ENCODE peak calls at places on chromosomes 3 and 15, in eight cellular contexts. C, Q, R, X, M, A, U and F are unnamed samples.

GRCh38 chr3:50189274-50189673 is 2.1 kb upstream of the GNAT1 start:
- DNase-seq in C (peak), M (peak), R (peak), X (peak), U (peak), Q (peak), A (peak), F (peak)

GRCh38 chr15:76973362-76973743 is 21.6 kb upstream of the PSTPIP1 start:
- DNase-seq in Q (no peak), C (no peak), R (no peak), U (no peak), A (peak), X (peak), M (no peak), F (peak)

GRCh38 chr3:50008931-50009330 is 69.0 kb downstream of the RBM6 start:
- DNase-seq in M (no peak), A (peak), C (no peak), X (no peak), U (no peak), R (no peak), Q (no peak), F (peak)

GRCh38 chr3:135192929-135193328 is 397.9 kb downstream of the EPHB1 start:
- DNase-seq in U (no peak), M (no peak), X (no peak), Q (no peak), A (no peak), C (no peak), R (no peak), F (no peak)

GRCh38 chr3:84586427-84586826 is 372.4 kb upstream of the CADM2 start:
- DNase-seq in A (no peak), Q (no peak), R (no peak), X (no peak), M (no peak), U (no peak), C (no peak), F (no peak)

GRCh38 chr3:126100688-126101301 is 16.9 kb upstream of the SLC41A3 start:
- DNase-seq in M (no peak), R (no peak), A (peak), Q (no peak), C (no peak), X (no peak), U (no peak), F (no peak)

GRCh38 chr15:48176957-48177356 is 1.1 kb downstream of the MYEF2 start:
- DNase-seq in C (no peak), M (no peak), R (no peak), X (no peak), A (no peak), Q (no peak), U (no peak), F (no peak)

GRCh38 chr15:78763796-78764241 is 47.4 kb downstream of the ADAMTS7 start:
- DNase-seq in U (no peak), X (no peak), C (no peak), R (no peak), A (no peak), Q (no peak), M (no peak), F (no peak)

GRCh38 chr3:55880357-55880756 is 393.3 kb upstream of the WNT5A start:
- DNase-seq in A (no peak), C (no peak), Q (no peak), X (no peak), R (peak), U (no peak), M (no peak), F (peak)

GRCh38 chr3:7953449-7954015 is 548.1 kb upstream of the LMCD1 start:
- DNase-seq in R (no peak), X (no peak), Q (no peak), C (no peak), A (no peak), U (no peak), M (no peak), F (no peak)

GRCh38 chr3:192570757-192571156 is 156.6 kb downstream of the FGF12 start:
- DNase-seq in C (no peak), Q (no peak), R (no peak), X (no peak), M (no peak), A (no peak), U (no peak), F (peak)

GRCh38 chr3:17808994-17809393 is 66.6 kb upstream of the TBC1D5 start:
- DNase-seq in U (no peak), R (no peak), Q (no peak), A (peak), M (peak), X (no peak), C (no peak), F (no peak)

GRCh38 chr3:60366491-60366890 is 884.8 kb downstream of the FHIT start:
- DNase-seq in R (no peak), Q (no peak), C (no peak), U (no peak), X (no peak), A (peak), M (no peak), F (no peak)

GRCh38 chr3:60365360-60365759 is 885.9 kb downstream of the FHIT start:
- DNase-seq in Q (no peak), M (no peak), R (no peak), A (peak), C (no peak), X (no peak), U (no peak), F (peak)

GRCh38 chr3:60364475-60364874 is 886.8 kb downstream of the FHIT start:
- DNase-seq in Q (no peak), C (no peak), R (no peak), U (no peak), X (no peak), A (no peak), M (no peak), F (no peak)

DNA sequence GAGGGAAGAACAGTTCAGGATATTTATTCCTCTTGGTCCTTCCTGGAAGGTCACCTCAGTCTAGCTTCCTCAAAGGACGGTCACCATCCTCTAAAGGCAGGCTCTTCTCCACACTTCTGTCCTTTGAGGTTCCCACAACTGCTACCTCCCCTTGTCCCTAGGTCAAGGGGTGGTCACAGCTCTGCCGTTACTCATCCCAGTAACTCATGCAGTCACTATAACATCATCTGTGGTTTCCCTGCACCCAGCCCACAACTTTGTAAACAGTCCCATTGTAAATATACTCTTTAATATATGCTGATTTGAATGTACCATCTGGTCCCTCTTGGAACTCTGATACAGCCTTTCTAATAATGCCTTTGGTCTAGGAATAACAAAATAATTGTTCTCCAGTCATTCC is 887.4 kb downstream of the FHIT start:
- DNase-seq in R (no peak), U (no peak), C (no peak), M (no peak), X (no peak), Q (no peak), A (peak), F (no peak)
- TF ChIP-seq CTCF in R (no peak), U (no peak), C (no peak), M (no peak), X (no peak), Q (no peak), A (no peak), F (no peak)

DNA sequence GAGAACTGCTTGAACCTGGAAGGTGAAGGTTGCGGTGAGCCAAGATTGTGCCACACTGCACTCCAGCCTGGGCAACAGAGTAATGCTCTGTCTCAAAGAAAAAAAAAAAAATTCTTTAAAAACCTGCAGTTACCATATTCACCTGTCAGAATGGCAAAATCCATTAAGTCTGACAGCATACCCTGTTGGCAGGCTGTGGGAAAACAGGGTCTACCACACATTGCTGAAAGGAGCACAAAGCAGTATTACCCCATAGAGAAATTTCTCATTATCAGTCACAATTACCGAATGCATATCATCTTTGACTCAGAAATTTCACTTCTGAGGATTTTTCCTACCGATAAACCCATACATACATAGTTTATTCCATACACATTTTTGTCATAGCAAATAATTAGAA is 264.1 kb upstream of the SLCO3A1 start:
- DNase-seq in C (no peak), X (no peak), M (no peak), R (no peak), Q (no peak), A (no peak), U (no peak), F (peak)
- TF ChIP-seq CTCF in C (peak), X (no peak), M (peak), R (peak), Q (peak), A (no peak), U (no peak), F (no peak)

DNA sequence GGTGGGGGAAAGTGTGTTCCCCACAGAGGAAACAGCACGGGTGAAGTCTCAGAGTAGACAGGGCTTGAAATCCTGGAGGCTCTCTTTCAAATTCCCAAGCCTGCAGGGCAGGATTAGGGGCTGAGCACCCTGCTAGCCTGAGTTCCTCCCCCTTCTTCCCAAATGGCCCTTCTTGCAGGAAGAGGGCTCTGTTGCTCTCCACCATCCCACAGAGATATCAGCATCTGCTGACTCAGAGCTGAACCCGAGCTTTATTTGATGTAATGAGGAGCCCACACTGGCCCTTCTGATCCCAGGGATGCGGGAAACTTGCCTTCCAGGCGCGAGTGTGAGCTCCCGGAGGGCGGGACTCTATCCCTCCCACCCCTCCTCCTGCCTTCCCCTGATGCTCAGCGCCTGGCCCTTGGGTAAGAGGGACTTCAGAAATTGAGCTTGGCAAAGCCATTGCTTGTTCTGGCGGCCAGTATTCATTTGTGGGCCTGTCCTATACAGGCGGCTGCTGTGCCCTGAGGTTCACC is 1.4 kb upstream of the STRA6 start:
- DNase-seq in U (peak), C (no peak), M (no peak), A (peak), R (peak), Q (no peak), X (peak), F (peak)
- TF ChIP-seq CTCF in U (no peak), C (no peak), M (no peak), A (peak), R (no peak), Q (no peak), X (no peak), F (no peak)

GRCh38 chr3:186605561-186606545 is 7.0 kb upstream of the AHSG start:
- DNase-seq in A (no peak), C (no peak), X (no peak), U (peak), Q (no peak), R (no peak), M (no peak), F (no peak)

GRCh38 chr3:186608624-186609215 is 4.1 kb upstream of the AHSG start:
- DNase-seq in A (no peak), M (no peak), C (peak), R (no peak), U (no peak), X (no peak), Q (no peak), F (no peak)

GRCh38 chr3:186612065-186612464 is 795 bp upstream of the AHSG start:
- DNase-seq in M (no peak), C (no peak), R (no peak), U (no peak), X (no peak), Q (no peak), A (no peak), F (no peak)

GRCh38 chr3:186612721-186613636 is at the start of gene AHSG:
- DNase-seq in R (no peak), C (no peak), M (no peak), A (no peak), X (no peak), Q (no peak), U (peak), F (no peak)

GRCh38 chr3:186609247-186609868 is 3.5 kb upstream of the AHSG start:
- DNase-seq in Q (no peak), U (no peak), C (peak), A (no peak), M (peak), X (no peak), R (no peak), F (peak)
- TF ChIP-seq CTCF in Q (no peak), U (peak), C (peak), A (peak), M (peak), X (no peak), R (peak), F (peak)

DNA sequence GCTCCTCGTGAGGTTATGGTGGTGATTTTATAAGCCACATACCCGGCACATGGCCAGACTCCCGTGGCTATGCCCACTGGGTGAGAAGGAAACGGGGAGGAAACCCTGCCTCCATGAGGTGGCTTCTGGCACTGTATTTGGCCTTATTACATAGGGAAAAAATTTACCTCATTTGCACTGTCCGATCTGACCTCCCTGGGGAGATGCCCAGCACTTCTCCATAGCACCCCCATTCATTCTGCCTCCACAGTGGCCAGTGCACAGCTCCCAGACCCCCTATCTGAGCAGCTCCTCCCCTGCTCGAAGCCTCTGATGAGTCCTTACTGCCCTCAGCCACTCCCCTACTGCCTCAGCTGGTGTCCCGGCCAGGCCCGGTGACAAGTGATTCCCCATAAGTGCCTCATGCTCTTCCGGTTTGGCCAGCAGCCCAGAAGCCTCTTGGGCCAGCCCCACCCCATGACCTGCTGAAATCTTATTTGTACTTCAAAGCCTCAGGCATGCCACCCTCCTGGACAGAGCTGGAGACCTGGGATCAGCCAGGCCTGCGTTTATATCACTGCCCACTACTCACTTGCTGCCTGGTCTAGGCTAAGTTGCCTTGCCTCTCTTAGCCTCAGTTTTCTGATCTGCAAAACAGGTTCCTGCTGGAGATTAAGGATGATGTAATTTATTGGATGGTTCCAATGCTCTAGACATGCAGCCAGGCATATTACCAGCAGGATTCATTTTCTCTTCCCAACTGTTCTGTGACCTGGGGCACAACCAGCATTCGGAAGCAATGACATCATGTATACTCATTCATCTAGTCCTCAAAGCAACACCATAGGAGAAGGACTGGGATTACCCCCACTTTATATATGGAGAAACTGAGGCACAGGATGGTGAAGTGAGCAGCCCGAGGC is 30.6 kb upstream of the SLC6A6 start:
- DNase-seq in X (no peak), Q (no peak), R (peak), C (no peak), U (peak), A (peak), M (peak), F (peak)
- TF ChIP-seq CTCF in X (no peak), Q (no peak), R (no peak), C (no peak), U (no peak), A (no peak), M (no peak), F (no peak)

DNA sequence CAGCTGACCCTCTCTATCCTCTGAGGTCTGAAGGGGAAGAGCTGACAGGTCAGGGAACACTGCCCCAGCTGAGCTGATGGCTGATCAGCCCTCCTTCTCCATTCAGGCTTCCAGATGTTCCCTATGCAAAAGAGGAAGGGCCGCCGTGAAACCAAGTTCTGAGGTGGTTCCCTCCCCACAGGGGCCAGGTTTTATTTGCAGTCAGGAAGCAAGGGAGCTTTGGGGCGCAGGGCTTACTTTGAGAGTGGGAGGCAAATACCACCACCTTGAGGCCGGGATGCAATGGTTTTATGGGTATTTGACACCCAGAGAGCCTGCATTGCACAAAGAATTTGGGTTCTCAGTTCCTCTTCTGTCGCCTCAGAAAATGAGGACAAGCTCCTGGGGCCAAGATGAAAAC is 186.9 kb downstream of the ARRDC4 start:
- DNase-seq in C (no peak), U (no peak), M (no peak), R (no peak), A (no peak), Q (no peak), X (no peak), F (no peak)
- TF ChIP-seq CTCF in C (no peak), U (no peak), M (no peak), R (no peak), A (no peak), Q (no peak), X (no peak), F (no peak)